ENCODE peak calls at places on chromosome 7, in four cellular contexts. V is activated T-helper 9 cell treated with anti-CD3 and anti-CD28 coated beads, Interleukin-2, amount 50 U/mL, for 16 hours; U is activated T-cell treated with anti-CD3 and anti-CD28 coated beads, Interleukin-2, amount 50 U/mL, for 48 hours; B is Peyer's patch. Z is an unnamed sample.

GRCh38 chr7:44177570-44178131 is 11.6 kb downstream of the GCK start:
- DNase-seq in V (no peak), U (no peak), B (no peak), Z (no peak)

GRCh38 chr7:66522518-66522917 is 106.2 kb upstream of the KCTD7 start:
- DNase-seq in V (no peak), U (no peak), B (no peak), Z (no peak)

GRCh38 chr7:47536705-47537611 is 45.0 kb downstream of the TNS3 start:
- DNase-seq in B (peak; percentile 72), V (no peak), U (no peak), Z (no peak)

GRCh38 chr7:2474813-2475677 is 1.2 kb downstream of the GRIFIN start:
- DNase-seq in U (no peak), B (peak; percentile 43), V (no peak), Z (no peak)

GRCh38 chr7:128030999-128031681 is at the start of gene LRRC4:
- DNase-seq in V (no peak), B (peak; percentile 76), U (peak; percentile 48), Z (peak; percentile 15)

GRCh38 chr7:52079726-52080125 is 763.1 kb upstream of the COBL start:
- DNase-seq in U (no peak), B (no peak), V (no peak), Z (no peak)

GRCh38 chr7:156558198-156558597 is 82.4 kb upstream of the RNF32 start:
- DNase-seq in B (no peak), U (no peak), V (no peak), Z (no peak)

GRCh38 chr7:79084423-79084822 is 369.0 kb downstream of the MAGI2 start:
- DNase-seq in V (no peak), U (no peak), B (no peak), Z (no peak)

GRCh38 chr7:68246189-68246633 is 1249.6 kb downstream of the TYW1 start:
- DNase-seq in U (no peak), B (no peak), V (no peak), Z (no peak)

GRCh38 chr7:141198191-141198958 is 124.5 kb downstream of the TMEM178B start:
- DNase-seq in U (no peak), B (no peak), V (no peak), Z (no peak)

GRCh38 chr7:51973942-51974341 is 657.3 kb upstream of the COBL start:
- DNase-seq in U (no peak), B (no peak), V (no peak), Z (no peak)

GRCh38 chr7:89837515-89837914 is 316.8 kb upstream of the STEAP1 start:
- DNase-seq in U (no peak), B (no peak), V (no peak), Z (no peak)

GRCh38 chr7:101687081-101687480 is 58.0 kb upstream of the MYL10 start:
- DNase-seq in U (no peak), V (no peak), B (no peak), Z (no peak)

GRCh38 chr7:16062269-16062668 is 359.1 kb downstream of the CRPPA start:
- DNase-seq in U (no peak), B (no peak), V (no peak), Z (no peak)

GRCh38 chr7:40763319-40764287 is 628.8 kb downstream of the SUGCT start:
- DNase-seq in B (no peak), V (no peak), U (no peak), Z (no peak)

GRCh38 chr7:17472939-17473338 is 174.5 kb downstream of the AHR start:
- DNase-seq in B (no peak), V (no peak), U (no peak), Z (no peak)

GRCh38 chr7:36747251-36747968 is 23.1 kb upstream of the AOAH start:
- DNase-seq in U (no peak), B (no peak), V (no peak), Z (no peak)

GRCh38 chr7:100865971-100866720 is 1.0 kb upstream of the TRIP6 start:
- DNase-seq in V (no peak), U (peak; percentile 65), B (peak; percentile 88), Z (no peak)